ENCODE peak calls at places on chromosomes 3 and 15, in seven cellular contexts. One of them, this sample, is unnamed.

GRCh38 chr3:52477076-52477895 is 17.9 kb upstream of the STAB1 start:
- DNase-seq in occipital lobe: no peak
- DNase-seq in NCI-H69: no peak
- DNase-seq in retina: no peak
- DNase-seq in KBM-7: no peak
- DNase-seq in fibroblast of the aortic adventitia: no peak
- DNase-seq in HS-5: no peak
- DNase-seq in this sample: no peak

GRCh38 chr3:52193059-52193458 is 4.9 kb upstream of the ALAS1 start:
- DNase-seq in retina: no peak
- DNase-seq in fibroblast of the aortic adventitia: no peak
- DNase-seq in occipital lobe: peak
- DNase-seq in NCI-H69: peak
- DNase-seq in HS-5: no peak
- DNase-seq in KBM-7: no peak
- DNase-seq in this sample: no peak

GRCh38 chr3:177789500-177789899 is 592.2 kb upstream of the TBL1XR1 start:
- DNase-seq in fibroblast of the aortic adventitia: no peak
- DNase-seq in KBM-7: no peak
- DNase-seq in HS-5: no peak
- DNase-seq in occipital lobe: no peak
- DNase-seq in retina: no peak
- DNase-seq in NCI-H69: no peak
- DNase-seq in this sample: no peak

GRCh38 chr3:184815046-184815930 is 3.3 kb downstream of the VPS8 start:
- DNase-seq in HS-5: peak
- DNase-seq in KBM-7: no peak
- DNase-seq in retina: no peak
- DNase-seq in fibroblast of the aortic adventitia: peak
- DNase-seq in NCI-H69: no peak
- DNase-seq in occipital lobe: no peak
- DNase-seq in this sample: no peak

GRCh38 chr3:37770938-37771918 is 90.5 kb upstream of the CTDSPL start:
- DNase-seq in HS-5: no peak
- DNase-seq in retina: no peak
- DNase-seq in occipital lobe: no peak
- DNase-seq in fibroblast of the aortic adventitia: peak
- DNase-seq in KBM-7: no peak
- DNase-seq in NCI-H69: no peak
- DNase-seq in this sample: no peak

GRCh38 chr3:184676927-184677326 is 34.9 kb downstream of the MAGEF1 start:
- DNase-seq in NCI-H69: no peak
- DNase-seq in KBM-7: peak
- DNase-seq in occipital lobe: no peak
- DNase-seq in retina: no peak
- DNase-seq in fibroblast of the aortic adventitia: no peak
- DNase-seq in HS-5: no peak
- DNase-seq in this sample: no peak

GRCh38 chr3:181711325-181712135 is at the start of gene SOX2:
- DNase-seq in retina: peak
- DNase-seq in occipital lobe: peak
- DNase-seq in NCI-H69: peak
- DNase-seq in HS-5: no peak
- DNase-seq in fibroblast of the aortic adventitia: peak
- DNase-seq in KBM-7: peak
- DNase-seq in this sample: peak

GRCh38 chr3:126290325-126290724 is 66.9 kb downstream of the KLF15 start:
- DNase-seq in NCI-H69: no peak
- DNase-seq in fibroblast of the aortic adventitia: no peak
- DNase-seq in HS-5: no peak
- DNase-seq in retina: no peak
- DNase-seq in KBM-7: no peak
- DNase-seq in occipital lobe: no peak
- DNase-seq in this sample: no peak

GRCh38 chr3:50264389-50264963 is 4.5 kb upstream of the SEMA3B start:
- DNase-seq in NCI-H69: peak
- DNase-seq in KBM-7: no peak
- DNase-seq in fibroblast of the aortic adventitia: peak
- DNase-seq in occipital lobe: peak
- DNase-seq in HS-5: no peak
- DNase-seq in retina: peak
- DNase-seq in this sample: no peak

GRCh38 chr3:161700998-161701397 is 204.4 kb downstream of the OTOL1 start:
- DNase-seq in retina: no peak
- DNase-seq in NCI-H69: peak
- DNase-seq in fibroblast of the aortic adventitia: no peak
- DNase-seq in occipital lobe: no peak
- DNase-seq in HS-5: no peak
- DNase-seq in KBM-7: no peak
- DNase-seq in this sample: no peak

GRCh38 chr3:112115161-112115739 is 17.8 kb downstream of the GCSAM start:
- DNase-seq in retina: no peak
- DNase-seq in NCI-H69: no peak
- DNase-seq in fibroblast of the aortic adventitia: no peak
- DNase-seq in HS-5: no peak
- DNase-seq in occipital lobe: no peak
- DNase-seq in KBM-7: no peak
- DNase-seq in this sample: no peak

GRCh38 chr3:57673158-57673557 is 19.7 kb downstream of the DENND6A start:
- DNase-seq in KBM-7: peak
- DNase-seq in NCI-H69: no peak
- DNase-seq in retina: no peak
- DNase-seq in occipital lobe: no peak
- DNase-seq in HS-5: no peak
- DNase-seq in fibroblast of the aortic adventitia: no peak
- DNase-seq in this sample: no peak

GRCh38 chr3:46406786-46407611 is at the start of the genes CCR5AS and CCRL2:
- DNase-seq in KBM-7: peak
- DNase-seq in NCI-H69: no peak
- DNase-seq in HS-5: peak
- DNase-seq in fibroblast of the aortic adventitia: peak
- DNase-seq in retina: peak
- DNase-seq in occipital lobe: no peak
- DNase-seq in this sample: peak

GRCh38 chr15:37099321-37100108 is 834 bp downstream of the MEIS2 start:
- DNase-seq in fibroblast of the aortic adventitia: peak
- DNase-seq in NCI-H69: peak
- DNase-seq in occipital lobe: no peak
- DNase-seq in retina: no peak
- DNase-seq in HS-5: no peak
- DNase-seq in KBM-7: no peak
- DNase-seq in this sample: no peak

GRCh38 chr15:25061808-25062550 is 107.2 kb downstream of the SNRPN start:
- DNase-seq in retina: no peak
- DNase-seq in HS-5: no peak
- DNase-seq in KBM-7: no peak
- DNase-seq in fibroblast of the aortic adventitia: no peak
- DNase-seq in occipital lobe: no peak
- DNase-seq in NCI-H69: no peak
- DNase-seq in this sample: no peak

GRCh38 chr3:182436547-182436946 is 356.8 kb upstream of the ATP11B start:
- DNase-seq in NCI-H69: peak
- DNase-seq in fibroblast of the aortic adventitia: no peak
- DNase-seq in KBM-7: no peak
- DNase-seq in HS-5: no peak
- DNase-seq in retina: no peak
- DNase-seq in occipital lobe: no peak
- DNase-seq in this sample: no peak

GRCh38 chr3:116285781-116286180 is 159.5 kb downstream of the LSAMP start:
- DNase-seq in NCI-H69: no peak
- DNase-seq in HS-5: no peak
- DNase-seq in KBM-7: no peak
- DNase-seq in fibroblast of the aortic adventitia: no peak
- DNase-seq in occipital lobe: no peak
- DNase-seq in retina: no peak
- DNase-seq in this sample: no peak

GRCh38 chr3:47004369-47005211 is 25.1 kb downstream of the NBEAL2 start:
- DNase-seq in HS-5: no peak
- DNase-seq in occipital lobe: no peak
- DNase-seq in retina: no peak
- DNase-seq in fibroblast of the aortic adventitia: no peak
- DNase-seq in NCI-H69: no peak
- DNase-seq in KBM-7: no peak
- DNase-seq in this sample: no peak

GRCh38 chr3:27633224-27633545 is 88.9 kb downstream of the EOMES start:
- DNase-seq in fibroblast of the aortic adventitia: no peak
- DNase-seq in retina: no peak
- DNase-seq in HS-5: no peak
- DNase-seq in occipital lobe: no peak
- DNase-seq in NCI-H69: peak
- DNase-seq in KBM-7: peak
- DNase-seq in this sample: peak

This sample was measured in T-helper 1 cell.